ENCODE peak calls at places on chromosomes 6 and 20, in four cellular contexts. P is A549, L is HepG2, X is K562. V is an unnamed sample.

GRCh38 chr20:58028123-58028522 is 200.3 kb downstream of the ANKRD60 start:
- DNase-seq in P (no peak), L (no peak), X (peak), V (peak)

GRCh38 chr6:109221543-109222195 is 126.4 kb downstream of the CEP57L1 start:
- DNase-seq in P (no peak), L (no peak), X (no peak), V (no peak)

GRCh38 chr20:31674895-31675827 is 37.4 kb downstream of the COX4I2 start:
- DNase-seq in P (no peak), L (no peak), X (peak), V (no peak)

GRCh38 chr6:52000064-52000463 is 87.3 kb downstream of the PKHD1 start:
- DNase-seq in P (no peak), L (no peak), X (no peak), V (no peak)

GRCh38 chr6:161132384-161132783 is 140.8 kb downstream of the MAP3K4 start:
- DNase-seq in P (no peak), L (no peak), X (no peak), V (no peak)

GRCh38 chr6:150325093-150325772 is 43.6 kb upstream of the IYD start:
- DNase-seq in P (no peak), L (no peak), X (no peak), V (no peak)

GRCh38 chr6:113857565-113858066 is 471 bp downstream of the MARCKS start:
- DNase-seq in P (peak), L (no peak), X (no peak), V (peak)

GRCh38 chr6:161444464-161444863 is 170.6 kb upstream of the AGPAT4 start:
- DNase-seq in P (no peak), L (no peak), X (peak), V (no peak)

GRCh38 chr6:107330190-107330589 is 129.2 kb downstream of the PDSS2 start:
- DNase-seq in P (no peak), L (no peak), X (no peak), V (no peak)

GRCh38 chr6:107333491-107333890 is 125.9 kb downstream of the PDSS2 start:
- DNase-seq in P (no peak), L (no peak), X (no peak), V (no peak)

GRCh38 chr6:107334026-107334425 is 125.3 kb downstream of the PDSS2 start:
- DNase-seq in P (no peak), L (no peak), X (no peak), V (no peak)

GRCh38 chr6:107329063-107329462 is 130.3 kb downstream of the PDSS2 start:
- DNase-seq in P (no peak), L (no peak), X (no peak), V (no peak)

DNA sequence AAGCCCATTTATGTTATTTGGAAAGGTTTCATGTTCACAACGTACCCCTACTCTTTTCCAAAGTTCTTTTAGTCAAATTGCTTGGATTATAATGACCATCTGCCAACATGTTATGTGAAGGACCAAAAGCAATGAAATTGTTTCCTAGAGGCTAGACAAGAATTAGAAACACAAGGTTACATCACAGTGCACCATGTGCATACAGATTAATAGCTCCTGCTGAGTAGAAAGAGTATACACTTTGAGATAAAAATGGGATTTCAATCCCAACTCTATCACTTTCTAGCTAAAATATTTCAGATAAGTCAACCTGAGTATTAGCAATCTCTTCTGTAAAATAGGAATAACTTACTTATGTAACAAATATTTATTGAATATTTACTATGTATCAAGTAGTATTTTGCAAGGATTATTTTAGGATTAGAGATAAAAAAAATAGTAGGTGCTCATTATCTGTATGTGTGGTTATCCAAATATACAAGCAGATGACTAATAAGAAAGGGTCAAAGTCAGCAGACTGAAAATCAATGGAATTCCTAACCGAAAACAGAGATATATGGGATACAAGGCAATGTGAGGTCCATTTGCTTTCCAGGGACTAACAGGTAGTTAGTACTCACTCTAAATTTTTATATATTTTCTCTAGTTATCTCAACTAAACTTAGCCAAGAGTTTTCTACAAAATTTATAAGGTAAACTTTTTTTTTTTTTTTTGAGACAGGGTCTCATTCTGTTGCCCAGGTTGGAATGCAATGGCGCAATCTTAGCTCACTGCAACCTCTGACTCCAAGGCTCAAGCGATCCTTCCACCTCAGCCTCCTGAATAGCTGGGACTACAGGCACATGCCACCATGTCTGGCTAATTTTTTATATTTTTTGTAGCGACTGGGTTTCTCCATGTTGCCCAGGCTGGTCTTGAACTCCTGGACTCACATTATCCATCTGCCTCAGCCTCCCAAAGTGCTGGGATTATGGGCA is 127.7 kb downstream of the PDSS2 start:
- DNase-seq in P (no peak), L (peak), X (no peak), V (no peak)
- TF ChIP-seq RNF2 in P (no peak), L (no peak), X (no peak), V (no peak)

GRCh38 chr6:1379026-1379809 is 10.2 kb upstream of the FOXF2 start:
- DNase-seq in P (no peak), L (no peak), X (no peak), V (no peak)
- TF ChIP-seq RNF2 in P (no peak), L (peak), X (no peak), V (peak)

GRCh38 chr6:4607026-4607704 is 169.0 kb upstream of the CDYL start:
- DNase-seq in P (no peak), L (no peak), X (no peak), V (no peak)
- TF ChIP-seq RNF2 in P (no peak), L (no peak), X (no peak), V (no peak)

DNA sequence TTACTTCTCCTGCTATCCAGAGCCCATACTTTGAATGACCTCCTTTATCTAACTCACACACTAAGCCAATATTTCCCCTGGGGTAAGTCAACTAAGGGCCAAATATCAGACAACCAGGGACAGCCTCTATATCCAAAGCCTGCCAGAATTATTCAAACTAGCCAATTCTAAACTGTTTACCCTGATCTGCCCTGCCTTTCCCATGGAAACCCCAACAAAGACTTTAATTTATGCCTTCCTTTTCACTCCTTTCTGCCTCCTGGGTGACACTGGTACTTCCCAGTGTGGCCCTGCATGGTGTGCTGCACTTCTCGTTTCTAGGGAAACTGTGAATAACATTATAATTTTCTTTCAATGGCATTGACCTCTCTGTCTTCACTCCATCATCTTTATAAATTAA is 19.9 kb upstream of the ZNF184 start:
- DNase-seq in P (no peak), L (no peak), X (no peak), V (no peak)
- TF ChIP-seq RNF2 in P (no peak), L (no peak), X (no peak), V (no peak)